ENCODE peak calls at places on chromosomes 16 and 17, in eight cellular contexts. G, H, K, T, V, R, B and C are unnamed samples.

GRCh38 chr17:65523411-65523810 is 38.0 kb downstream of the AXIN2 start:
- DNase-seq in G (no peak), H (no peak), K (no peak), T (no peak), V (no peak), R (no peak), B (no peak), C (no peak)

GRCh38 chr16:85419503-85420408 is 193.4 kb upstream of the GSE1 start:
- DNase-seq in G (peak), H (no peak), K (no peak), T (no peak), V (no peak), R (no peak), B (no peak), C (no peak)

GRCh38 chr17:18235743-18236256 is 10.4 kb downstream of the LLGL1 start:
- DNase-seq in G (no peak), H (no peak), K (peak), T (no peak), V (peak), R (no peak), B (no peak), C (no peak)

GRCh38 chr16:59305850-59306249 is 571.7 kb upstream of the GOT2 start:
- DNase-seq in G (no peak), H (no peak), K (no peak), T (no peak), V (no peak), R (no peak), B (no peak), C (no peak)

GRCh38 chr17:76442341-76443338 is 10.3 kb downstream of the UBE2O start:
- DNase-seq in G (no peak), H (no peak), K (no peak), T (no peak), V (no peak), R (no peak), B (no peak), C (no peak)

GRCh38 chr16:15735610-15736009 is 85.6 kb downstream of the NDE1 start:
- DNase-seq in G (no peak), H (no peak), K (no peak), T (no peak), V (no peak), R (no peak), B (no peak), C (no peak)

GRCh38 chr16:16027728-16028310 is 78.4 kb downstream of the ABCC1 start:
- DNase-seq in G (no peak), H (no peak), K (no peak), T (peak), V (no peak), R (no peak), B (no peak), C (no peak)

GRCh38 chr16:48003226-48003907 is 152.4 kb downstream of the ABCC12 start:
- DNase-seq in G (no peak), H (no peak), K (no peak), T (peak), V (no peak), R (no peak), B (no peak), C (no peak)

GRCh38 chr17:66682293-66682692 is 152.6 kb upstream of the CACNG5 start:
- DNase-seq in G (no peak), H (no peak), K (no peak), T (no peak), V (no peak), R (no peak), B (no peak), C (no peak)

GRCh38 chr16:81723098-81723723 is 55.9 kb upstream of the PLCG2 start:
- DNase-seq in G (no peak), H (peak), K (no peak), T (peak), V (peak), R (no peak), B (no peak), C (no peak)

GRCh38 chr17:78595135-78595810 is 18.1 kb upstream of the DNAH17 start:
- DNase-seq in G (no peak), H (no peak), K (no peak), T (no peak), V (no peak), R (no peak), B (no peak), C (no peak)

GRCh38 chr17:37138726-37139125 is 190.0 kb downstream of the AATF start:
- DNase-seq in G (no peak), H (no peak), K (no peak), T (no peak), V (no peak), R (no peak), B (no peak), C (no peak)

GRCh38 chr17:15782809-15783208 is 50.7 kb downstream of the TBC1D26 start:
- DNase-seq in G (no peak), H (no peak), K (peak), T (no peak), V (no peak), R (no peak), B (no peak), C (no peak)

GRCh38 chr17:74529243-74529642 is 2.0 kb downstream of the CD300LB start:
- DNase-seq in G (peak), H (no peak), K (no peak), T (no peak), V (no peak), R (no peak), B (no peak), C (no peak)

GRCh38 chr17:82031885-82032627 is 578 bp downstream of the RAC3 start:
- DNase-seq in G (no peak), H (no peak), K (peak), T (peak), V (peak), R (no peak), B (no peak), C (no peak)

GRCh38 chr16:27330542-27330941 is 16.8 kb downstream of the IL4R start:
- DNase-seq in G (no peak), H (no peak), K (no peak), T (no peak), V (no peak), R (no peak), B (peak), C (no peak)

GRCh38 chr17:18261146-18261515 is 669 bp downstream of the MIEF2 start:
- DNase-seq in G (no peak), H (no peak), K (peak), T (peak), V (peak), R (no peak), B (no peak), C (no peak)

GRCh38 chr17:44543213-44543904 is 13.9 kb upstream of the FZD2 start:
- DNase-seq in G (peak), H (no peak), K (no peak), T (peak), V (no peak), R (no peak), B (no peak), C (no peak)

GRCh38 chr16:23148166-23148512 is 1.1 kb downstream of the USP31 start:
- DNase-seq in G (no peak), H (no peak), K (no peak), T (no peak), V (no peak), R (no peak), B (no peak), C (no peak)

GRCh38 chr16:85028638-85029412 is 1.2 kb downstream of the KIAA0513 start:
- DNase-seq in G (no peak), H (no peak), K (peak), T (no peak), V (peak), R (peak), B (no peak), C (peak)

GRCh38 chr16:29148867-29149272 is 164.0 kb downstream of the LAT start:
- DNase-seq in G (no peak), H (no peak), K (peak), T (no peak), V (peak), R (peak), B (no peak), C (peak)

GRCh38 chr17:11738151-11738550 is 139.9 kb downstream of the DNAH9 start:
- DNase-seq in G (no peak), H (no peak), K (no peak), T (no peak), V (no peak), R (no peak), B (no peak), C (no peak)

GRCh38 chr17:5210853-5211252 is 19.2 kb upstream of the ZNF594 start:
- DNase-seq in G (no peak), H (no peak), K (no peak), T (no peak), V (no peak), R (no peak), B (no peak), C (no peak)

GRCh38 chr17:67730706-67731105 is 13.0 kb downstream of the NOL11 start:
- DNase-seq in G (no peak), H (no peak), K (no peak), T (no peak), V (no peak), R (no peak), B (no peak), C (no peak)

GRCh38 chr17:6314311-6314710 is 120.6 kb downstream of the AIPL1 start:
- DNase-seq in G (no peak), H (no peak), K (no peak), T (no peak), V (no peak), R (no peak), B (no peak), C (no peak)

GRCh38 chr17:21355586-21355985 is 20.6 kb upstream of the KCNJ12 start:
- DNase-seq in G (no peak), H (no peak), K (no peak), T (no peak), V (no peak), R (no peak), B (no peak), C (no peak)

GRCh38 chr16:3095869-3096268 is 3.2 kb downstream of the ZSCAN10 start:
- DNase-seq in G (no peak), H (peak), K (peak), T (no peak), V (peak), R (peak), B (no peak), C (no peak)

GRCh38 chr17:38761612-38762011 is 9.1 kb downstream of the PSMB3 start:
- DNase-seq in G (no peak), H (no peak), K (peak), T (peak), V (peak), R (no peak), B (no peak), C (no peak)

GRCh38 chr17:59641799-59642484 is 22.2 kb downstream of the CLTC start:
- DNase-seq in G (no peak), H (peak), K (no peak), T (no peak), V (no peak), R (no peak), B (no peak), C (no peak)

GRCh38 chr17:29179232-29180036 is 764 bp downstream of the MYO18A start:
- DNase-seq in G (no peak), H (no peak), K (no peak), T (peak), V (no peak), R (no peak), B (no peak), C (no peak)

GRCh38 chr16:70725024-70725911 is 39.4 kb upstream of the MTSS2 start:
- DNase-seq in G (no peak), H (no peak), K (no peak), T (no peak), V (no peak), R (no peak), B (no peak), C (no peak)

GRCh38 chr17:74452841-74453661 is 13.4 kb upstream of the CD300A start:
- DNase-seq in G (no peak), H (no peak), K (no peak), T (peak), V (no peak), R (no peak), B (no peak), C (no peak)